ENCODE peak calls at places on chromosomes 11 and 22, in four cellular contexts. I is Daoy, B is endothelial cell, A is non-pigmented ciliary epithelial cell. K is an unnamed sample.

GRCh38 chr11:69253028-69253427 is 40.9 kb upstream of the MYEOV start:
- DNase-seq in A (peak; percentile 8), I (peak; percentile 81), B (no peak), K (no peak)

GRCh38 chr22:20159088-20159487 is 8.2 kb upstream of the CCDC188 start:
- DNase-seq in I (no peak), B (no peak), A (no peak), K (peak; percentile 38)

GRCh38 chr11:76266269-76266668 is 60.0 kb upstream of the WNT11 start:
- DNase-seq in A (peak; percentile 31), B (no peak), I (peak; percentile 70), K (no peak)

GRCh38 chr11:69496631-69497220 is 15.3 kb downstream of the LINC01488 start:
- DNase-seq in A (no peak), B (no peak), I (no peak), K (no peak)

GRCh38 chr22:36355362-36355761 is 32.4 kb downstream of the MYH9 start:
- DNase-seq in B (no peak), A (no peak), I (no peak), K (peak; percentile 61)

GRCh38 chr11:113553235-113553634 is 78.0 kb upstream of the DRD2 start:
- DNase-seq in A (peak; percentile 96), B (no peak), I (peak; percentile 94), K (no peak)

GRCh38 chr11:3095712-3096361 is 38.6 kb upstream of the CARS1 start:
- DNase-seq in B (no peak), I (peak; percentile 79), A (peak; percentile 44), K (no peak)

GRCh38 chr11:19027829-19028595 is 32.5 kb downstream of the MRGPRX2 start:
- DNase-seq in B (no peak), I (peak; percentile 96), A (peak; percentile 14), K (no peak)

GRCh38 chr11:115759622-115760527 is 255.7 kb upstream of the CADM1 start:
- DNase-seq in A (no peak), I (peak; percentile 59), B (peak; percentile 31), K (peak; percentile 69)

GRCh38 chr22:26968873-26969272 is 311.5 kb downstream of the MIAT start:
- DNase-seq in B (no peak), A (no peak), I (peak; percentile 86), K (no peak)

GRCh38 chr11:116033931-116034553 is 529.8 kb upstream of the CADM1 start:
- DNase-seq in B (no peak), I (no peak), A (no peak), K (no peak)

GRCh38 chr11:45048870-45049825 is 97.3 kb upstream of the PRDM11 start:
- DNase-seq in A (no peak), B (no peak), I (no peak), K (peak; percentile 91)

GRCh38 chr11:102240502-102240901 is 76.8 kb upstream of the BIRC3 start:
- DNase-seq in A (no peak), B (no peak), I (no peak), K (no peak)

GRCh38 chr11:81007046-81007445 is 1566.2 kb upstream of the TENM4 start:
- DNase-seq in B (no peak), I (no peak), A (no peak), K (no peak)

GRCh38 chr11:86288776-86289507 is 13.1 kb upstream of the HIKESHI start:
- DNase-seq in A (no peak), B (no peak), I (no peak), K (no peak)

GRCh38 chr11:100672483-100673038 is 14.5 kb upstream of the ARHGAP42 start:
- DNase-seq in B (no peak), I (no peak), A (no peak), K (no peak)

GRCh38 chr11:113339909-113340569 is 25.7 kb downstream of the TTC12 start:
- DNase-seq in B (no peak), I (no peak), A (no peak), K (no peak)

GRCh38 chr22:20069331-20070042 is 10.6 kb upstream of the DGCR8 start:
- DNase-seq in B (no peak), I (no peak), A (no peak), K (no peak)

GRCh38 chr11:44833869-44834452 is 107.2 kb downstream of the TSPAN18 start:
- DNase-seq in I (no peak), B (no peak), A (no peak), K (peak; percentile 58)

GRCh38 chr22:38982008-38982927 is at the start of gene APOBEC3B:
- DNase-seq in B (peak; percentile 18), I (peak; percentile 98), A (peak; percentile 76), K (peak; percentile 68)

GRCh38 chr11:68164437-68164836 is 43.2 kb upstream of the CHKA start:
- DNase-seq in I (peak; percentile 21), B (no peak), A (no peak), K (no peak)

GRCh38 chr22:44755418-44755817 is 3.0 kb downstream of the ARHGAP8 start:
- DNase-seq in B (no peak), A (no peak), I (no peak), K (no peak)

GRCh38 chr11:129277216-129277838 is 85.2 kb upstream of the ARHGAP32 start:
- DNase-seq in A (no peak), I (no peak), B (no peak), K (no peak)